ENCODE peak calls at places on chromosomes 7 and 10, in eight cellular contexts. M is astrocyte; D is IMR-90; G is stimulated activated CD4-positive, alpha-beta T cell treated with anti-CD3 and anti-CD28 coated beads, Interleukin-1b, Interleukin-23, amount 100 ng/mL, for 24 hours; F is iPS-NIHi11; V is WTC11; B is NCI-H2171 treated with DMSO at 0.1 percent for 48 hours; U is cardiac muscle cell. H is an unnamed sample.

GRCh38 chr7:151925446-151926335 is 30.6 kb upstream of the GALNTL5 start:
- DNase-seq in B (peak), F (no peak), M (no peak), G (no peak), D (no peak), V (no peak), U (peak), H (no peak)

GRCh38 chr10:323651-324293 is 188.5 kb downstream of the ZMYND11 start:
- DNase-seq in M (peak), V (no peak), U (peak), F (no peak), G (peak), D (peak), B (no peak), H (peak)

GRCh38 chr7:87234949-87235348 is 15.4 kb upstream of the TMEM243 start:
- DNase-seq in F (no peak), B (no peak), D (peak), M (peak), G (no peak), U (peak), V (no peak), H (peak)

GRCh38 chr7:138299046-138299445 is 161.0 kb upstream of the TRIM24 start:
- DNase-seq in D (no peak), G (no peak), U (peak), B (no peak), F (no peak), V (no peak), M (peak), H (no peak)

GRCh38 chr7:19558527-19558926 is 150.3 kb downstream of the POLR1F start:
- DNase-seq in G (no peak), V (no peak), U (peak), B (no peak), M (peak), F (no peak), D (peak), H (peak)

GRCh38 chr7:2437537-2438148 is 34.2 kb downstream of the CHST12 start:
- DNase-seq in V (no peak), B (no peak), U (no peak), G (no peak), D (no peak), M (no peak), F (no peak), H (no peak)

GRCh38 chr10:69573056-69573806 is at the start of gene NEUROG3:
- DNase-seq in G (no peak), F (peak), D (no peak), U (no peak), M (no peak), B (no peak), V (peak), H (no peak)

GRCh38 chr10:110815354-110816004 is 56.2 kb upstream of the PDCD4 start:
- DNase-seq in U (no peak), G (no peak), D (no peak), V (no peak), M (no peak), B (no peak), F (no peak), H (no peak)

GRCh38 chr7:51477323-51477722 is 160.7 kb upstream of the COBL start:
- DNase-seq in B (no peak), G (no peak), U (no peak), V (no peak), D (no peak), F (no peak), M (no peak), H (no peak)

GRCh38 chr7:15490261-15490660 is 71.6 kb downstream of the AGMO start:
- DNase-seq in M (no peak), B (no peak), V (no peak), U (no peak), F (no peak), D (no peak), G (no peak), H (no peak)

GRCh38 chr10:77504870-77505257 is 132.7 kb downstream of the KCNMA1 start:
- DNase-seq in M (peak), U (no peak), V (no peak), B (peak), D (peak), G (no peak), F (peak), H (peak)

GRCh38 chr10:12507165-12507870 is 158.0 kb downstream of the CAMK1D start:
- DNase-seq in B (no peak), V (no peak), G (no peak), U (no peak), M (no peak), F (no peak), D (no peak), H (no peak)